ENCODE peak calls at places on chromosomes 3 and 15, in eight cellular contexts. One of them, this sample, is unnamed.
A peak's percentile ranks its signal among the peaks of the same experiment; 100 is the strongest.

GRCh38 chr3:170876537-170876936 is 6.5 kb upstream of the RPL22L1 start:
- DNase-seq in astrocyte of the spinal cord: no peak
- DNase-seq in HEK293T: no peak
- DNase-seq in caudate nucleus: no peak
- DNase-seq in effector CD4-positive, alpha-beta T cell: no peak
- DNase-seq in NCI-H524: no peak
- DNase-seq in HT-29: no peak
- DNase-seq in left cardiac atrium: no peak
- DNase-seq in this sample: no peak

GRCh38 chr15:77716632-77717343 is 84.1 kb upstream of the LINGO1 start:
- DNase-seq in astrocyte of the spinal cord: no peak
- DNase-seq in HEK293T: no peak
- DNase-seq in caudate nucleus: no peak
- DNase-seq in effector CD4-positive, alpha-beta T cell: no peak
- DNase-seq in NCI-H524: no peak
- DNase-seq in HT-29: no peak
- DNase-seq in left cardiac atrium: no peak
- DNase-seq in this sample: no peak

GRCh38 chr15:38226867-38227266 is 25.8 kb upstream of the SPRED1 start:
- DNase-seq in astrocyte of the spinal cord: peak; percentile 75
- DNase-seq in HEK293T: no peak
- DNase-seq in caudate nucleus: peak; percentile 38
- DNase-seq in effector CD4-positive, alpha-beta T cell: no peak
- DNase-seq in NCI-H524: no peak
- DNase-seq in HT-29: peak; percentile 93
- DNase-seq in left cardiac atrium: peak; percentile 36
- DNase-seq in this sample: no peak

GRCh38 chr15:96321422-96322391 is 8.8 kb upstream of the NR2F2 start:
- DNase-seq in astrocyte of the spinal cord: peak; percentile 48
- DNase-seq in HEK293T: no peak
- DNase-seq in caudate nucleus: no peak
- DNase-seq in effector CD4-positive, alpha-beta T cell: no peak
- DNase-seq in NCI-H524: peak; percentile 48
- DNase-seq in HT-29: no peak
- DNase-seq in left cardiac atrium: peak; percentile 46
- DNase-seq in this sample: no peak

GRCh38 chr3:26484140-26484539 is 138.4 kb upstream of the LRRC3B start:
- DNase-seq in astrocyte of the spinal cord: no peak
- DNase-seq in HEK293T: peak; percentile 27
- DNase-seq in caudate nucleus: no peak
- DNase-seq in effector CD4-positive, alpha-beta T cell: no peak
- DNase-seq in NCI-H524: peak; percentile 16
- DNase-seq in HT-29: peak; percentile 1
- DNase-seq in left cardiac atrium: no peak
- DNase-seq in this sample: no peak

GRCh38 chr3:12508316-12508715 is 24.0 kb downstream of the TSEN2 start:
- DNase-seq in astrocyte of the spinal cord: peak; percentile 98
- DNase-seq in HEK293T: no peak
- DNase-seq in caudate nucleus: peak; percentile 13
- DNase-seq in effector CD4-positive, alpha-beta T cell: no peak
- DNase-seq in NCI-H524: no peak
- DNase-seq in HT-29: no peak
- DNase-seq in left cardiac atrium: no peak
- DNase-seq in this sample: no peak

GRCh38 chr15:51924146-51925068 is 47.2 kb downstream of the LEO1 start:
- DNase-seq in astrocyte of the spinal cord: no peak
- DNase-seq in HEK293T: no peak
- DNase-seq in caudate nucleus: peak; percentile 38
- DNase-seq in effector CD4-positive, alpha-beta T cell: no peak
- DNase-seq in NCI-H524: no peak
- DNase-seq in HT-29: no peak
- DNase-seq in left cardiac atrium: no peak
- DNase-seq in this sample: no peak

GRCh38 chr3:193805448-193805847 is 212.4 kb downstream of the OPA1 start:
- DNase-seq in astrocyte of the spinal cord: peak; percentile 97
- DNase-seq in HEK293T: no peak
- DNase-seq in caudate nucleus: no peak
- DNase-seq in effector CD4-positive, alpha-beta T cell: no peak
- DNase-seq in NCI-H524: peak; percentile 82
- DNase-seq in HT-29: peak; percentile 96
- DNase-seq in left cardiac atrium: peak; percentile 71
- DNase-seq in this sample: no peak

GRCh38 chr3:8872291-8872690 is 91.0 kb downstream of the RAD18 start:
- DNase-seq in astrocyte of the spinal cord: no peak
- DNase-seq in HEK293T: no peak
- DNase-seq in caudate nucleus: no peak
- DNase-seq in effector CD4-positive, alpha-beta T cell: no peak
- DNase-seq in NCI-H524: no peak
- DNase-seq in HT-29: no peak
- DNase-seq in left cardiac atrium: no peak
- DNase-seq in this sample: no peak